ENCODE peak calls at places on chromosomes 1 and 21, in nine cellular contexts. X, D, U, L, T, S, H, R and M are unnamed samples.
A peak's percentile ranks its signal among the peaks of the same experiment; 100 is the strongest.

GRCh38 chr21:34204481-34205439 is 131.4 kb downstream of the MRPS6 start:
- DNase-seq in X (no peak), D (no peak), U (no peak), L (no peak), T (no peak), S (no peak), H (no peak), R (no peak), M (no peak)

GRCh38 chr1:68149907-68150306 is 82.4 kb downstream of the WLS start:
- DNase-seq in X (no peak), D (no peak), U (no peak), L (no peak), T (no peak), S (no peak), H (no peak), R (no peak), M (no peak)

GRCh38 chr1:4171480-4172450 is 271.7 kb upstream of the C1orf174 start:
- DNase-seq in X (no peak), D (no peak), U (no peak), L (no peak), T (no peak), S (no peak), H (peak; percentile 20), R (no peak), M (no peak)

GRCh38 chr1:205991237-205991636 is 12.0 kb downstream of the RAB7B start:
- DNase-seq in X (peak; percentile 15), D (peak; percentile 35), U (peak; percentile 46), L (peak; percentile 49), T (no peak), S (no peak), H (no peak), R (no peak), M (no peak)

GRCh38 chr21:42063206-42063577 is 7.9 kb upstream of the UMODL1 start:
- DNase-seq in X (no peak), D (no peak), U (no peak), L (no peak), T (no peak), S (no peak), H (no peak), R (no peak), M (no peak)

GRCh38 chr1:90926971-90927370 is 94.9 kb downstream of the ZNF644 start:
- DNase-seq in X (no peak), D (no peak), U (no peak), L (no peak), T (no peak), S (no peak), H (no peak), R (no peak), M (no peak)

GRCh38 chr1:200985481-200985880 is 38.0 kb downstream of the KIF21B start:
- DNase-seq in X (no peak), D (no peak), U (no peak), L (no peak), T (no peak), S (no peak), H (no peak), R (no peak), M (no peak)

GRCh38 chr1:85707267-85707989 is 805 bp downstream of the ZNHIT6 start:
- DNase-seq in X (no peak), D (peak; percentile 6), U (peak; percentile 7), L (no peak), T (no peak), S (peak; percentile 5), H (no peak), R (no peak), M (no peak)

GRCh38 chr1:13228343-13228781 is 2.4 kb upstream of the PRAMEF18 start:
- DNase-seq in X (no peak), D (no peak), U (no peak), L (no peak), T (peak; percentile 6), S (no peak), H (no peak), R (no peak), M (no peak)

GRCh38 chr21:46550511-46550941 is 54.4 kb downstream of the S100B start:
- DNase-seq in X (no peak), D (no peak), U (no peak), L (no peak), T (peak; percentile 83), S (peak; percentile 90), H (no peak), R (no peak), M (no peak)

GRCh38 chr1:229258031-229258850 is 12.7 kb upstream of the RAB4A start:
- DNase-seq in X (peak; percentile 30), D (peak; percentile 84), U (peak; percentile 42), L (peak; percentile 74), T (peak; percentile 72), S (peak; percentile 65), H (peak; percentile 26), R (peak; percentile 61), M (no peak)

GRCh38 chr1:17874231-17874630 is 119.1 kb downstream of the ACTL8 start:
- DNase-seq in X (peak; percentile 89), D (peak; percentile 88), U (peak; percentile 96), L (peak; percentile 88), T (no peak), S (no peak), H (no peak), R (no peak), M (peak; percentile 52)

GRCh38 chr1:3315991-3316943 is 138.2 kb upstream of the ARHGEF16 start:
- DNase-seq in X (no peak), D (no peak), U (no peak), L (no peak), T (peak; percentile 31), S (peak; percentile 61), H (no peak), R (no peak), M (no peak)

GRCh38 chr1:11704226-11704619 is 12.7 kb downstream of the DRAXIN start:
- DNase-seq in X (no peak), D (no peak), U (no peak), L (no peak), T (no peak), S (no peak), H (no peak), R (no peak), M (no peak)

GRCh38 chr21:27250386-27250785 is 283.5 kb upstream of the ADAMTS5 start:
- DNase-seq in X (no peak), D (no peak), U (no peak), L (no peak), T (no peak), S (no peak), H (no peak), R (no peak), M (no peak)

GRCh38 chr1:157595356-157595755 is 2.5 kb downstream of the FCRL4 start:
- DNase-seq in X (no peak), D (no peak), U (no peak), L (no peak), T (no peak), S (no peak), H (no peak), R (no peak), M (no peak)

GRCh38 chr1:157596384-157596783 is 1.5 kb downstream of the FCRL4 start:
- DNase-seq in X (no peak), D (no peak), U (no peak), L (no peak), T (no peak), S (no peak), H (no peak), R (no peak), M (no peak)

GRCh38 chr1:157597959-157598667 is at the start of gene FCRL4:
- DNase-seq in X (no peak), D (no peak), U (no peak), L (no peak), T (no peak), S (no peak), H (no peak), R (no peak), M (no peak)
- H3K4me3 ChIP-seq in X (no peak within 1 kb of the TSS), D (no peak within 1 kb of the TSS), U (no peak within 1 kb of the TSS), L (no peak within 1 kb of the TSS), T (no peak within 1 kb of the TSS), S (no peak within 1 kb of the TSS), H (no peak within 1 kb of the TSS), R (no peak within 1 kb of the TSS), M (no peak within 1 kb of the TSS)

GRCh38 chr21:44353200-44353970 is at the start of gene TRPM2:
- DNase-seq in X (no peak), D (peak; percentile 56), U (no peak), L (peak; percentile 30), T (no peak), S (peak; percentile 44), H (peak; percentile 72), R (peak; percentile 82), M (no peak)
- H3K4me3 ChIP-seq in X (no peak within 1 kb of the TSS), D (no peak within 1 kb of the TSS), U (no peak within 1 kb of the TSS), L (no peak within 1 kb of the TSS), T (peak within 1 kb of the TSS; percentile 7), S (peak within 1 kb of the TSS; percentile 40), H (peak within 1 kb of the TSS; percentile 42), R (no peak within 1 kb of the TSS), M (no peak within 1 kb of the TSS)

GRCh38 chr21:14210738-14211137 is at the start of gene LIPI:
- DNase-seq in X (no peak), D (no peak), U (no peak), L (no peak), T (no peak), S (no peak), H (no peak), R (no peak), M (no peak)

GRCh38 chr21:14213164-14213563 is 2.4 kb upstream of the LIPI start:
- DNase-seq in X (no peak), D (no peak), U (no peak), L (no peak), T (no peak), S (no peak), H (no peak), R (no peak), M (no peak)

GRCh38 chr21:14215971-14216621 is at the start of gene RBM11:
- DNase-seq in X (no peak), D (peak; percentile 52), U (peak; percentile 6), L (peak; percentile 32), T (peak; percentile 71), S (peak; percentile 86), H (peak; percentile 57), R (peak; percentile 70), M (peak; percentile 0)
- H3K4me3 ChIP-seq in X (peak within 1 kb of the TSS; percentile 52), D (peak within 1 kb of the TSS; percentile 91), U (peak within 1 kb of the TSS; percentile 28), L (peak within 1 kb of the TSS; percentile 53), T (peak within 1 kb of the TSS; percentile 60), S (peak within 1 kb of the TSS; percentile 80), H (peak within 1 kb of the TSS; percentile 69), R (peak within 1 kb of the TSS; percentile 22), M (peak within 1 kb of the TSS; percentile 64)

GRCh38 chr1:174875306-174875705 is 124.4 kb upstream of the CACYBP start:
- DNase-seq in X (no peak), D (no peak), U (no peak), L (no peak), T (peak; percentile 8), S (peak; percentile 50), H (no peak), R (no peak), M (no peak)

GRCh38 chr1:174874337-174875053 is 125.3 kb upstream of the CACYBP start:
- DNase-seq in X (no peak), D (no peak), U (no peak), L (no peak), T (no peak), S (no peak), H (no peak), R (no peak), M (no peak)

GRCh38 chr1:174872615-174873058 is 127.1 kb upstream of the CACYBP start:
- DNase-seq in X (no peak), D (no peak), U (peak; percentile 42), L (peak; percentile 9), T (no peak), S (no peak), H (no peak), R (no peak), M (no peak)

GRCh38 chr1:174880171-174880570 is 119.6 kb upstream of the CACYBP start:
- DNase-seq in X (no peak), D (no peak), U (no peak), L (no peak), T (no peak), S (no peak), H (no peak), R (no peak), M (no peak)

GRCh38 chr1:174877208-174877673 is 122.5 kb upstream of the CACYBP start:
- DNase-seq in X (no peak), D (no peak), U (peak; percentile 16), L (peak; percentile 1), T (no peak), S (no peak), H (no peak), R (no peak), M (peak; percentile 1)
- H3K4me3 ChIP-seq in X (no peak overlapping the region), D (no peak overlapping the region), U (no peak overlapping the region), L (no peak overlapping the region), T (peak overlapping the region; percentile 16), S (no peak overlapping the region), H (no peak overlapping the region), R (no peak overlapping the region), M (no peak overlapping the region)